ENCODE peak calls at places on chromosomes 7 and 10, in eight cellular contexts. O is breast epithelium; D is mesenchymal stem cell; S is stomach; G is heart left ventricle; M is cardiac muscle cell; L is mesendoderm; R is CD8-positive, alpha-beta T cell. N is an unnamed sample.

GRCh38 chr7:81367335-81367801 is 402.5 kb downstream of the HGF start:
- DNase-seq in D (peak), M (no peak), R (no peak), G (peak), S (no peak), L (no peak), O (peak), N (no peak)

GRCh38 chr7:136136906-136137305 is 159.7 kb upstream of the MTPN start:
- DNase-seq in G (no peak), L (no peak), D (no peak), R (no peak), M (no peak), S (no peak), O (no peak), N (no peak)

GRCh38 chr7:148701414-148701813 is 2.7 kb downstream of the CUL1 start:
- DNase-seq in D (peak), L (peak), O (no peak), R (no peak), S (no peak), M (no peak), G (no peak), N (no peak)

GRCh38 chr7:19816128-19816527 is 42.7 kb upstream of the TMEM196 start:
- DNase-seq in G (no peak), L (no peak), O (no peak), D (no peak), R (no peak), M (no peak), S (no peak), N (no peak)

GRCh38 chr7:50481867-50482266 is 31.7 kb upstream of the FIGNL1 start:
- DNase-seq in S (no peak), G (no peak), L (no peak), R (no peak), M (no peak), O (no peak), D (no peak), N (no peak)

GRCh38 chr10:124511205-124512039 is 49.8 kb downstream of the LHPP start:
- DNase-seq in R (no peak), S (no peak), D (no peak), L (no peak), O (no peak), M (no peak), G (peak), N (peak)

GRCh38 chr10:44862917-44863316 is 48.2 kb upstream of the TMEM72 start:
- DNase-seq in O (no peak), M (no peak), S (no peak), L (no peak), D (no peak), G (no peak), R (no peak), N (no peak)

GRCh38 chr10:3780056-3780765 is 4.8 kb downstream of the KLF6 start:
- DNase-seq in G (peak), D (peak), S (no peak), R (no peak), O (peak), L (peak), M (no peak), N (no peak)

GRCh38 chr10:23892296-23892695 is 316.6 kb upstream of the KIAA1217 start:
- DNase-seq in D (no peak), O (no peak), G (no peak), M (no peak), L (no peak), S (no peak), R (no peak), N (no peak)

GRCh38 chr7:1666779-1667565 is 3.1 kb upstream of the ELFN1 start:
- DNase-seq in G (no peak), O (no peak), R (no peak), D (peak), M (peak), S (no peak), L (no peak), N (no peak)

GRCh38 chr7:102073931-102074880 is 212.5 kb upstream of the SH2B2 start:
- DNase-seq in R (no peak), S (no peak), D (no peak), L (no peak), M (no peak), O (no peak), G (no peak), N (no peak)

GRCh38 chr7:96327429-96327828 is 5.5 kb upstream of the SLC25A13 start:
- DNase-seq in D (no peak), G (no peak), R (no peak), L (no peak), O (no peak), M (no peak), S (peak), N (no peak)

GRCh38 chr10:110706690-110707098 is 62.6 kb downstream of the RBM20 start:
- DNase-seq in R (no peak), L (peak), G (no peak), M (no peak), D (peak), O (no peak), S (no peak), N (no peak)

GRCh38 chr7:119999743-120000475 is 273.1 kb upstream of the KCND2 start:
- DNase-seq in R (no peak), L (peak), D (no peak), G (no peak), O (no peak), M (no peak), S (no peak), N (no peak)

GRCh38 chr10:104767745-104768144 is 126.7 kb downstream of the SORCS3 start:
- DNase-seq in S (no peak), M (no peak), G (no peak), D (no peak), O (no peak), L (peak), R (no peak), N (no peak)

GRCh38 chr7:156222151-156222550 is 409.9 kb upstream of the SHH start:
- DNase-seq in G (no peak), L (no peak), M (no peak), S (no peak), R (no peak), O (no peak), D (no peak), N (no peak)

GRCh38 chr10:97399843-97400545 is 1.1 kb downstream of the RRP12 start:
- DNase-seq in R (no peak), D (peak), G (peak), O (no peak), L (peak), M (peak), S (peak), N (peak)

GRCh38 chr7:25710954-25711353 is 441.0 kb upstream of the NFE2L3 start:
- DNase-seq in L (no peak), D (no peak), M (no peak), S (no peak), R (no peak), G (no peak), O (no peak), N (no peak)

GRCh38 chr10:119254355-119254754 is 47.0 kb downstream of the GRK5 start:
- DNase-seq in O (no peak), L (no peak), R (no peak), M (no peak), D (no peak), G (no peak), S (no peak), N (no peak)

GRCh38 chr10:98411768-98412167 is 3.2 kb downstream of the PYROXD2 start:
- DNase-seq in O (no peak), M (no peak), L (no peak), G (no peak), D (peak), R (no peak), S (no peak), N (no peak)
- H3K27ac ChIP-seq in O (no peak), M (peak), L (no peak), G (no peak), D (no peak), R (no peak), S (no peak), N (no peak)

DNA sequence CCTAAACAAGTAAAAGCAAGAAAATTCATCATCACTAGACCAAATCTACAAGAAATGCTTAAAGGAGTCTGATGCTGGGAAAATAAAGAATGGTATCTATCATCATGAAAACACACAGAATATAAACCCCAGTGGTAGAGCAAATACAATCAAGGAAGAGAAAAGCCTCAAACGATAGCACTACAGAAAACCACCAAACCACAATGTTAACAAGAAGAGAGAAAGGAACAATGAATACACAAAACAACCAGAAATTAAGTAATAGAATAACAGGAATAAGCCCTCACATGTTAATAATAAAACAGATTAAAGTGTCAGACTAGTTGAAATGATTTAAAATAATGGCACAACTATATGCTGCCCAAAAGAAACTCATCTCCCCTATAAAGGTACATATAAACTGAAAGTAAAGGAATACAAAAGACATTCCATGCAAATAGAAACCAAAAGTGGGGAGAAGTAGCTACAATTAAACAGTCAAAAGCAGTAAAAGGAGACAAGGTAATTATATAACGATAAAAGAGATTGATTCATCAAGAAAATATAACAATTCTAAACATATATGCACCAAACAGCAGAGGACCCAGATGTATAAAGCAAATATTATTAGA is 77.3 kb downstream of the JMJD1C start:
- DNase-seq in M (no peak), G (no peak), D (peak), L (no peak), O (no peak), R (no peak), S (no peak), N (no peak)
- H3K27ac ChIP-seq in M (no peak), G (no peak), D (no peak), L (no peak), O (no peak), R (no peak), S (no peak), N (no peak)

DNA sequence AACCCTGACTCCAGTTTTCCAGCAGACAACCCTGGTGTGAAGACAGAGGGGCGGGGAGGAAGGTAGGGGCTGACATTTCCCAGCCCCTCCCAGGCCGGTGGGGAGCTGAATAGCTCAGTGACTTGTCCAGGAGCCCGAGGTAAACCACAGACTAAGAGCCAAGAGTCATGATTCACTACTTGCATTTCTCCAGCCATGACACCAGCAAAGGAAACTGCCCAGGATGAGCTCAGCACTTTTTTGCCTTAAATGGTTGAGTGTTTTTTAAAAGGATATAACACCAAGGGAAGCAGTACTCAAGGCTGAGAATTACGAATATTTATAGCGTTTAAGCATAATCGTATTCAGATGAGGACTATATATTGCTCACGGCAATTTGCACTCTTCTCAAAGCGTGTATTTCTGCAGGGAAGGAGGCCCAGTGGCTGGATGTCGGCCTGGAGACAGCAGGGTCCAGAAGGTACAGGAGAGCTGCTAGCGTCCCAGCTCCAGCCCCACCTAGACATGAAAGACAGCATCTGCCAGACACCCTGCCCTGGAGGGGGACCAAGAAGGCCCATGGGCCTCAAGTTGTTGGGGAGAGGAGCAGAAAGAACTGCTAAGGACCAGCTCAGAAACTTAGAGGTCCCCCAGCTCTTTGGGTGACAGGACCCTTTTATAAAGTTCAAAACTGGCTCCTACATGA is 141.4 kb downstream of the GRID1 start:
- DNase-seq in R (no peak), M (no peak), D (no peak), G (peak), O (no peak), S (no peak), L (peak), N (no peak)
- H3K27ac ChIP-seq in R (no peak), M (no peak), D (no peak), G (no peak), O (no peak), S (no peak), L (no peak), N (no peak)

DNA sequence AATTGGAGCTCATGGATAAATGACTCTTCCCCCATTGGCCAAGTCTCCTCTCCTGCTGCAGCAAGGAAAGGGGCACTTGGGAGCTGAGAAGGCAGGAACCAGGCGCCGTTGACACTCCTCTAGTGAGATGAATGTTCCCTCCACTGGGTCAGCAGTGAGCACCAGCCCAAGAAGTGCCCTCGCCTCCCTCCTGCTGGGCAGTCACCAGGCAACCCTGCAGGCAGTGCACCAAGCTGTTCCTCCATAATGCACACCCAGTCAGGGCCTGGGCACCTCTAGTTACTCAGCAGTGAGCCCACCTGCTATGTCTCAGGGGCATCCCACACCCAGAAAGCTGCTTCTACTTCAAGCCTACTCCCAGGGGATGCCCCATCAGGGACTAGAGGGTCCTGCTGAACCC is 84.3 kb downstream of the KCNMA1 start:
- DNase-seq in S (no peak), R (no peak), L (no peak), D (no peak), O (no peak), G (no peak), M (no peak), N (no peak)
- H3K27ac ChIP-seq in S (no peak), R (no peak), L (no peak), D (no peak), O (no peak), G (no peak), M (no peak), N (peak)

DNA sequence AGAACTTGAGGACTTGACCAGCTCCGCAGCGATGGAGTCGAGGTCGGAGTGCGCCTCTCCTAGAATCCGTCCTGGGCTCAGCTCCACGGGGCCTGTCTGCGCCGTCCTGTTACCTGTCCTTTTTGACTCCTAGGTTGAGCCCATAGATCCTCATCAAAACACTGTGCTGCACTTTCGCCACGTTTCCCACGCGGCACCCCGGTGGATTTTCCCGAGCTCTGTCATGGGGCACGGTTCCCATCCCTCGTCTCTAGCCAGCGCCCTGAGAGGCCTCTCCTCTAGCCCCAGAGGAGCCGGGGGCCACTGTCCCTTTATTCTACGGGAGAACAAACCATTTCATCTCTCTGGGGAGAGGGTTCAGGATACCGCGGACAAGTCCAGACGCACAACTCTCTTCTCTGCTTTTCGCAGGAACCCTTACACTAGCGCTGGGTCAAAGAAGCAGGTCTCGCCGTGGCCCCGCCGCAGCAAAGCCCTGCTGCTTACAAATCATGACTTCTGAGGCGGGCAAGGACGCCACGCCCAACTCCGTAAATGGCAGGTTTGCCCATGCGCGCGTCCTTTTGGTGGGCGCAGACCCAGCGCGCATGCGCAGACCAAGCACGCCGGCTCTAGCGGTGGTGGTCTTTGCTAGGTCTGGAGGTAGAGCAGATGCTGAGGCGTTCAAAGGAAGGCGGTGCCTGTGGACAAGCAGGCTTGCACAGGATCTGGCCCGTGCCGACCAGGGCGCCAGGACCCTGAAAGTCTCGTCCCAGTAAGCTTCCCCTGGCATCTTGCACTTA is 10.3 kb upstream of the ANKRD7 start:
- DNase-seq in M (no peak), D (no peak), R (peak), O (peak), S (peak), G (peak), L (no peak), N (peak)
- H3K27ac ChIP-seq in M (no peak), D (no peak), R (no peak), O (peak), S (no peak), G (no peak), L (no peak), N (peak)

DNA sequence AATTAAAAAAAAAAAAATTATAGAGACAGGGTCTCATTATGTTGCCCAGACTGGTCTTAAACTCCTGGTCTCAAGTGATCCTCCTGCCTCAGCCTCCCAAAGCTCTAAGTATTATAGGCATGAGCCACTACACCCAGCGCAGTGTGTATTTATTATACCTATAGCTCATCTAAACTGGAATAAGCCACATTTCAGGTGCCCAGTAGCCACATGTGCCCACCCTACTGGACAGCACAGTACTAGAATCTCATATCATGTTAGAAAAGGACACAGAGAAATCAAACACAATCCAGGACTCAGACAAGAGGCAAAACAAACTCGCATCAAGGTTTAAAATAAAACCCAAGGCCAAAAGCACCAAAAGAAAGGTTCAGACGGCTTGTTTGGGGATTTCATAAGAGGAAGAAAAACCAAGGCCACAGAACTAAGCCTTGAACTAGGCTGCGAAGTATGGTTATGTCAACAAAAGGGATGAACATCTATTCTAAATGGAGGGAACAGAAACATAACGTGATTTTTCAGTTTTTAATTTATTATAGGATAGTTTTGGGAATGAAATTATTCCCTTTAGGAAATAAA is 32.3 kb downstream of the SLC16A9 start:
- DNase-seq in L (no peak), S (no peak), D (no peak), G (no peak), O (no peak), M (no peak), R (no peak), N (no peak)
- H3K27ac ChIP-seq in L (no peak), S (no peak), D (no peak), G (no peak), O (no peak), M (no peak), R (no peak), N (no peak)

GRCh38 chr10:71766717-71767419 is 6.5 kb downstream of the VSIR start:
- DNase-seq in S (peak), M (no peak), D (peak), R (no peak), L (peak), G (peak), O (peak), N (no peak)

GRCh38 chr10:71763352-71764127 is 9.8 kb downstream of the VSIR start:
- DNase-seq in L (no peak), G (no peak), S (no peak), D (peak), M (no peak), O (no peak), R (no peak), N (no peak)

GRCh38 chr10:71767420-71768035 is 5.8 kb downstream of the VSIR start:
- DNase-seq in L (no peak), G (peak), M (no peak), D (peak), R (no peak), O (no peak), S (no peak), N (no peak)

GRCh38 chr10:71765176-71765906 is 8.0 kb downstream of the VSIR start:
- DNase-seq in G (peak), R (no peak), O (no peak), S (no peak), D (no peak), M (no peak), L (no peak), N (no peak)

DNA sequence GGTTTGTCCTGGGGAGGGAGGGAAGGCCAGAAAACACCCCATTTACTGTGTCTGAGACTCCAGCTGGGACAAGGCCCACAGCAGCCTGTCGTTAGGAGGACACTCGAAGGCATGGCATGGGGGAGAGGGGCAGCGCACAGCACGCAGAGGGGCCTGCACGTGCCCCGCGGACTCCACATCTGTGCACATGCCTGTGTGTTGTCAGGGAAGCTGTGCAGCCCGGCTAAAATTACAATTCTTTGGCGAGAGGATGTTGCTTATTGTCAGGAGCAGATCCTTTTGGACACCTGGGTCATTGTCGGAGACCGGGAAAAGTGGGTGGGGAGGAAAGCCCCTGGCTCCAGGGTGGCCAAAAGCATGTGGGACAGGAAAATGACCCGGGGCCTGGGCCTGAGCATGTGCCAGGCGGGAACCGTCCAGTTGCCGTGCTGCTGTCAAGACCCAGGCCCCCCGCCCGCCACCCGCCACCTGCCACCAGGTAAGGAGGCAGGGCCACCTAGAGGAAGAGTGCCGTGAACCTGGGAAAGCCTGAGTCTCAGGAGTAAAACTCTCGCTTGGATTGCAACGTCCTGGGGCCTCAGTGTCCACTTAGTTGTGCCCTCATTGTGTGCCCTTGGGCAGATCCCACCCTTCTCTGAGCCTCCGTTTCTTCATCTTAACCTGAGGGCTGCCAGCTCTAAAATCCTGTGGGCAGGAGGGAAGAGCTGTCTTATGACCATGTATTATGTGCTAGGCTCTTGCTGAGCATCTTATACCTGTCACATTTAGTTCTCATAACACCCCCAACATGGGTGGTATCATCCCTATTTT is 7.2 kb downstream of the VSIR start:
- DNase-seq in S (no peak), O (no peak), L (no peak), D (no peak), R (no peak), G (peak), M (no peak), N (no peak)
- H3K27ac ChIP-seq in S (peak), O (peak), L (no peak), D (no peak), R (peak), G (peak), M (no peak), N (peak)